ENCODE peak calls at places on chromosomes 11 and 22, in four cellular contexts. L is ovary, A is left lung, M is brain microvascular endothelial cell. W is an unnamed sample.

GRCh38 chr11:124481365-124482323 is 36.1 kb upstream of the OR8B8 start:
- DNase-seq in L (no peak), A (no peak), M (peak), W (no peak)

GRCh38 chr11:110173775-110174644 is 80.8 kb downstream of the ZC3H12C start:
- DNase-seq in M (peak), A (no peak), L (peak), W (peak)

GRCh38 chr11:28808771-28809170 is 700.6 kb downstream of the METTL15 start:
- DNase-seq in L (no peak), M (no peak), A (no peak), W (no peak)

GRCh38 chr22:25853078-25853477 is 111.1 kb downstream of the MYO18B start:
- DNase-seq in L (no peak), M (no peak), A (no peak), W (no peak)

GRCh38 chr22:25404556-25404922 is 159.9 kb upstream of the GRK3 start:
- DNase-seq in M (no peak), L (no peak), A (peak), W (no peak)

GRCh38 chr11:61793084-61793828 is 545 bp downstream of the FEN1 start:
- DNase-seq in M (no peak), A (no peak), L (no peak), W (no peak)

GRCh38 chr11:122181893-122182292 is 65.9 kb upstream of the BLID start:
- DNase-seq in A (no peak), L (no peak), M (no peak), W (no peak)

GRCh38 chr11:36035454-36035853 is 91.6 kb downstream of the LDLRAD3 start:
- DNase-seq in L (no peak), M (no peak), A (no peak), W (no peak)

GRCh38 chr11:119626910-119627305 is 102.1 kb downstream of the NECTIN1 start:
- DNase-seq in A (peak), L (no peak), M (no peak), W (no peak)
- TF ChIP-seq CTCF in A (no peak), L (no peak), M (no peak), W (no peak)

DNA sequence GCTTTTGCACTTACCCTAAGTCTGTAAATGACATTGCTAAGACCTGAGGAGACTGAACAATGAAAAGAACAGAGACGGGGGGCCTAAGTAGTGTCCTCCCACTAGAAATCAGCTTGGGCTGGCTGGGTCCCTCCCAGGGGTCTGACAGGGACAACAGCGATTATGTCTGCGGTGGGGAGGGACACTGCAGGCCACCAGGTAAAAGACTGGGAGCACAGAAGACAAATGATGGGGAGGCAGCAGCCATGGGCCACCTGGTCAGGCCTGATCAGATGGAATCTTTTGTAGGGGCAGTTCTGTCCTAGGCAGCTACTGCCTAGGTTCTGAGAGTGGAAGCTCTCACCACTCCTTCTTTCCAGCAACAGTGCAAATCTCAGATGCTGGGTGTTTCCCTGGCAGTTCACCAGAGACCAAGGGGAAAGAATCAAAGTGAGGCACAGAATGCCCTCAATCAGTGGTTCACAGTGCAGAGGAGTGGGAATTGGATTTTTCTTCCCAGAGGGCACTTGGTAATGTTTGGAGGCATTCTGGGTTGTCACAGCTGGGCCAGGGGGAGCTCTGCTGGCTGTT is 59.1 kb upstream of the GNAZ start:
- DNase-seq in M (no peak), A (no peak), L (no peak), W (no peak)
- H3K4me3 ChIP-seq in M (no peak), A (no peak), L (no peak), W (no peak)

GRCh38 chr11:131909426-131910200 is 539.2 kb downstream of the NTM start:
- DNase-seq in M (no peak), A (no peak), L (no peak), W (no peak)

GRCh38 chr11:131907371-131907770 is 537.0 kb downstream of the NTM start:
- DNase-seq in L (no peak), A (no peak), M (no peak), W (no peak)

GRCh38 chr11:131904756-131905155 is 534.3 kb downstream of the NTM start:
- DNase-seq in M (peak), A (no peak), L (no peak), W (no peak)

GRCh38 chr11:131908316-131908715 is 537.9 kb downstream of the NTM start:
- DNase-seq in L (no peak), A (no peak), M (no peak), W (no peak)

DNA sequence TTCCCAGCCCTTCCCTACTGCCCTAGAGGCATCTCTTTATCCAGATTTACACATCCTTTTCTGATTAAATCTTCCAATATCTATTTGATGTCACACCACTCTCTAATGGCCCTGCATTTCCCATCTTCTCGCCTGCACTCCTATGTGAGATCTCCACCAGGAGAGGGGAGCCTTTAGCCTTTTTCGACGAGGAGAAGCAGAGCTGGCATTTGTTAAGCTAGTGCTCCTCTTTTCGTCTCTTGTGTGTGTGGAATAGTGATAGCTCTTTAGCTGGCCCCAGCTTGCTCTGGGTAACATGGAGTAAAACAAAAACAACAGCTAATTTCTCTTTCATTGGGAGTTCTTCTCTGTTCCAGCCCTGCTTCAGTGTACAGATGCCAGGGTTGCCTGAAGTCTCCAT is 536.5 kb downstream of the NTM start:
- DNase-seq in M (no peak), L (no peak), A (no peak), W (no peak)
- TF ChIP-seq CTCF in M (peak), L (no peak), A (no peak), W (no peak)

GRCh38 chr22:20964799-20965103 is 2.3 kb upstream of the AIFM3 start:
- DNase-seq in M (no peak), L (no peak), A (peak), W (no peak)

GRCh38 chr22:20963201-20964052 is 3.6 kb upstream of the AIFM3 start:
- DNase-seq in A (no peak), L (no peak), M (no peak), W (no peak)

GRCh38 chr22:20965104-20965887 is 1.8 kb upstream of the AIFM3 start:
- DNase-seq in L (no peak), M (no peak), A (peak), W (no peak)

GRCh38 chr22:20962491-20962945 is 4.5 kb upstream of the AIFM3 start:
- DNase-seq in L (no peak), M (no peak), A (no peak), W (no peak)

GRCh38 chr22:20964090-20964798 is 2.8 kb upstream of the AIFM3 start:
- DNase-seq in M (no peak), L (no peak), A (peak), W (no peak)
- H3K4me3 ChIP-seq in M (no peak), L (no peak), A (peak), W (peak)

DNA sequence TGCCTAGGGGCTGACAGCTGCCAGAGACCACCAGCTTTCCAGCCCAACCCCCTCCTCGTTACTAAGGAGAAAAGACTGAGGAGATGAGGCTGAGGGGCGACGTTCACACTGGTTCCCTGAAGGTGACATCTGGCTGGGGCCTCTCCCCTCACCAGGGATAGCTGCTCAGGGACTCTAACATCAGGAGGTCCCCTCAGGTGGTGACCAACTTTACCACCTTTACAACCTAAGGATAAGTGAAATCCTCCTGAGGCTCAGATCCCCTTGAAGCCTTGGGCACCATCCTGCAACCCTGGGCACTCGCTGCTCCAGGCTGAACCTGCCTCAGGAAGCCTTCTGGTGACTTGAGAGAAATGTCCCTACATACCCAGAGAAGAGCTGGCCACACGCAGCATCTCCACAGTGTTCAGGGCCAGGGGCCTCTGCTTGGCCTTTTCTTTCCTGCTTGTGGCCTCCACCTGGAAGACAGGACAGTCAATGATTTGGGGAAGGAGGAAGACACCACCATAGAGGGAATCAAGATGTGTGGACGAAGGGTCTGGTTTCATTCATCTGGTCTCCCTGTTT is 12.4 kb upstream of the PPM1F start:
- DNase-seq in M (no peak), A (no peak), L (no peak), W (no peak)
- TF ChIP-seq CTCF in M (no peak), A (no peak), L (no peak), W (no peak)

DNA sequence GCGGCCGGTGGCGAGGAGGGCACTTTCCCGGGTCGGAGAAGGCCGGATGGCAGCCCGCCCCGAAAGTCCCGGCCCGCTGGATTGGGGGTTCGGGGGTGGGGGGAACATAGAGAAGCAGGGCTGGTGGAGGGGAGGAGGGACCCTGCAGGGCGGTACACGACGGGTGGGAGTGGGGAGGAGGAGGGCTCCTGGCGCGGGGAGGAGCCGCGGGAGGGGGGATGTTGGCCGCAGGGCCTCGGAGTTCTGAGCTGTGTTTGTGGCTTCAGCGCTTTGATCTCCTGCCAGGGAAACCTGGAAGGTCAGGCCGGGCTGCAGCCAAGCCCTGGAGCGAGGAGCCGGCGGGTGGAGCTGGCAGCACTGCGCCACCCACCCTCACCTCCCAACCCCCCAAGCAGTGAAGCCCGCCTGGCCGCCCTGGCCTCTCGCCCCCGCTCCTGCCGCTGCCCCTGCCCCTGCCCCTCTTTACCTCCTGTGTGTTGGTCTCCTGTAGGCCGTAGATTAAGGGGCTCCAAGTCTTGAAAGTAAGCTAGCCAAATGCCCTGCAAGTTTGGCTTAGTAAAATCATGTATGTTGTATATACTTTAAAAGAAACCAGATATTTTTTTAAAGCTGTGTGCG is 30.9 kb downstream of the C22orf31 start:
- DNase-seq in A (peak), L (peak), M (peak), W (peak)
- H3K4me3 ChIP-seq in A (peak), L (peak), M (peak), W (peak)

GRCh38 chr22:43895986-43896645 is 4.3 kb upstream of the PNPLA5 start:
- DNase-seq in L (no peak), M (no peak), A (no peak), W (no peak)
- TF ChIP-seq CTCF in L (no peak), M (peak), A (no peak), W (no peak)